ENCODE peak calls at places on chromosomes 2 and 18, in eight cellular contexts. One of them, this sample, is unnamed.

GRCh38 chr2:113133696-113134558 is 6.5 kb downstream of the IL1RN start:
- DNase-seq in GM13977: no peak
- DNase-seq in activated CD4-positive, alpha-beta T cell treated with anti-CD3 and anti-CD28 coated beads, Interleukin-2, amount 50 U/mL, for 24 hours: no peak
- DNase-seq in left lung: no peak
- DNase-seq in T follicular helper cell: no peak
- DNase-seq in activated naive CD8-positive, alpha-beta T cell treated with anti-CD3 and anti-CD28 coated beads for 36 hours: no peak
- DNase-seq in BJ: no peak
- DNase-seq in pancreas: no peak
- DNase-seq in this sample: no peak

GRCh38 chr2:240021488-240022104 is 3.5 kb downstream of the NDUFA10 start:
- DNase-seq in pancreas: no peak
- DNase-seq in activated CD4-positive, alpha-beta T cell treated with anti-CD3 and anti-CD28 coated beads, Interleukin-2, amount 50 U/mL, for 24 hours: peak
- DNase-seq in BJ: no peak
- DNase-seq in left lung: peak
- DNase-seq in GM13977: peak
- DNase-seq in activated naive CD8-positive, alpha-beta T cell treated with anti-CD3 and anti-CD28 coated beads for 36 hours: peak
- DNase-seq in T follicular helper cell: peak
- DNase-seq in this sample: peak

GRCh38 chr18:9016819-9017169 is 85.7 kb upstream of the NDUFV2 start:
- DNase-seq in T follicular helper cell: no peak
- DNase-seq in BJ: no peak
- DNase-seq in GM13977: no peak
- DNase-seq in activated CD4-positive, alpha-beta T cell treated with anti-CD3 and anti-CD28 coated beads, Interleukin-2, amount 50 U/mL, for 24 hours: no peak
- DNase-seq in left lung: no peak
- DNase-seq in pancreas: no peak
- DNase-seq in activated naive CD8-positive, alpha-beta T cell treated with anti-CD3 and anti-CD28 coated beads for 36 hours: no peak
- DNase-seq in this sample: peak

GRCh38 chr2:96099861-96100798 is 16.2 kb downstream of the ADRA2B start:
- DNase-seq in activated CD4-positive, alpha-beta T cell treated with anti-CD3 and anti-CD28 coated beads, Interleukin-2, amount 50 U/mL, for 24 hours: no peak
- DNase-seq in left lung: no peak
- DNase-seq in activated naive CD8-positive, alpha-beta T cell treated with anti-CD3 and anti-CD28 coated beads for 36 hours: no peak
- DNase-seq in GM13977: no peak
- DNase-seq in BJ: no peak
- DNase-seq in T follicular helper cell: no peak
- DNase-seq in pancreas: no peak
- DNase-seq in this sample: peak

GRCh38 chr2:109499549-109499948 is 114.2 kb downstream of the SEPTIN10 start:
- DNase-seq in T follicular helper cell: no peak
- DNase-seq in left lung: no peak
- DNase-seq in activated CD4-positive, alpha-beta T cell treated with anti-CD3 and anti-CD28 coated beads, Interleukin-2, amount 50 U/mL, for 24 hours: no peak
- DNase-seq in pancreas: no peak
- DNase-seq in GM13977: no peak
- DNase-seq in activated naive CD8-positive, alpha-beta T cell treated with anti-CD3 and anti-CD28 coated beads for 36 hours: no peak
- DNase-seq in BJ: no peak
- DNase-seq in this sample: no peak

GRCh38 chr2:99911711-99912110 is 230.7 kb downstream of the AFF3 start:
- DNase-seq in activated naive CD8-positive, alpha-beta T cell treated with anti-CD3 and anti-CD28 coated beads for 36 hours: no peak
- DNase-seq in T follicular helper cell: no peak
- DNase-seq in pancreas: no peak
- DNase-seq in GM13977: no peak
- DNase-seq in left lung: no peak
- DNase-seq in BJ: no peak
- DNase-seq in activated CD4-positive, alpha-beta T cell treated with anti-CD3 and anti-CD28 coated beads, Interleukin-2, amount 50 U/mL, for 24 hours: no peak
- DNase-seq in this sample: no peak

GRCh38 chr2:239953418-239954061 is 71.6 kb downstream of the NDUFA10 start:
- DNase-seq in left lung: no peak
- DNase-seq in GM13977: no peak
- DNase-seq in BJ: no peak
- DNase-seq in activated naive CD8-positive, alpha-beta T cell treated with anti-CD3 and anti-CD28 coated beads for 36 hours: no peak
- DNase-seq in pancreas: peak
- DNase-seq in T follicular helper cell: no peak
- DNase-seq in activated CD4-positive, alpha-beta T cell treated with anti-CD3 and anti-CD28 coated beads, Interleukin-2, amount 50 U/mL, for 24 hours: no peak
- DNase-seq in this sample: no peak

GRCh38 chr18:13381331-13381730 is 162.8 kb downstream of the LDLRAD4 start:
- DNase-seq in activated CD4-positive, alpha-beta T cell treated with anti-CD3 and anti-CD28 coated beads, Interleukin-2, amount 50 U/mL, for 24 hours: no peak
- DNase-seq in left lung: no peak
- DNase-seq in activated naive CD8-positive, alpha-beta T cell treated with anti-CD3 and anti-CD28 coated beads for 36 hours: no peak
- DNase-seq in pancreas: no peak
- DNase-seq in T follicular helper cell: no peak
- DNase-seq in GM13977: no peak
- DNase-seq in BJ: no peak
- DNase-seq in this sample: no peak

GRCh38 chr2:26609133-26609532 is 32.0 kb downstream of the CIB4 start:
- DNase-seq in GM13977: no peak
- DNase-seq in activated CD4-positive, alpha-beta T cell treated with anti-CD3 and anti-CD28 coated beads, Interleukin-2, amount 50 U/mL, for 24 hours: no peak
- DNase-seq in activated naive CD8-positive, alpha-beta T cell treated with anti-CD3 and anti-CD28 coated beads for 36 hours: no peak
- DNase-seq in T follicular helper cell: no peak
- DNase-seq in BJ: no peak
- DNase-seq in left lung: no peak
- DNase-seq in pancreas: no peak
- DNase-seq in this sample: no peak

GRCh38 chr2:71545572-71546274 is 92.4 kb downstream of the DYSF start:
- DNase-seq in T follicular helper cell: peak
- DNase-seq in activated CD4-positive, alpha-beta T cell treated with anti-CD3 and anti-CD28 coated beads, Interleukin-2, amount 50 U/mL, for 24 hours: no peak
- DNase-seq in activated naive CD8-positive, alpha-beta T cell treated with anti-CD3 and anti-CD28 coated beads for 36 hours: peak
- DNase-seq in BJ: no peak
- DNase-seq in GM13977: peak
- DNase-seq in pancreas: peak
- DNase-seq in left lung: no peak
- DNase-seq in this sample: peak

GRCh38 chr2:117983040-117983439 is 30.8 kb downstream of the CCDC93 start:
- DNase-seq in BJ: no peak
- DNase-seq in T follicular helper cell: no peak
- DNase-seq in pancreas: no peak
- DNase-seq in activated naive CD8-positive, alpha-beta T cell treated with anti-CD3 and anti-CD28 coated beads for 36 hours: no peak
- DNase-seq in activated CD4-positive, alpha-beta T cell treated with anti-CD3 and anti-CD28 coated beads, Interleukin-2, amount 50 U/mL, for 24 hours: no peak
- DNase-seq in GM13977: no peak
- DNase-seq in left lung: no peak
- DNase-seq in this sample: no peak

GRCh38 chr2:71555798-71556454 is 102.6 kb downstream of the DYSF start:
- DNase-seq in activated CD4-positive, alpha-beta T cell treated with anti-CD3 and anti-CD28 coated beads, Interleukin-2, amount 50 U/mL, for 24 hours: no peak
- DNase-seq in left lung: no peak
- DNase-seq in activated naive CD8-positive, alpha-beta T cell treated with anti-CD3 and anti-CD28 coated beads for 36 hours: no peak
- DNase-seq in pancreas: no peak
- DNase-seq in BJ: no peak
- DNase-seq in GM13977: no peak
- DNase-seq in T follicular helper cell: no peak
- DNase-seq in this sample: no peak

GRCh38 chr2:47321411-47322031 is 81.4 kb upstream of the MSH2 start:
- DNase-seq in activated CD4-positive, alpha-beta T cell treated with anti-CD3 and anti-CD28 coated beads, Interleukin-2, amount 50 U/mL, for 24 hours: no peak
- DNase-seq in BJ: no peak
- DNase-seq in pancreas: no peak
- DNase-seq in left lung: no peak
- DNase-seq in activated naive CD8-positive, alpha-beta T cell treated with anti-CD3 and anti-CD28 coated beads for 36 hours: no peak
- DNase-seq in T follicular helper cell: no peak
- DNase-seq in GM13977: no peak
- DNase-seq in this sample: no peak

GRCh38 chr18:79506191-79507075 is 110.7 kb downstream of the NFATC1 start:
- DNase-seq in GM13977: no peak
- DNase-seq in activated CD4-positive, alpha-beta T cell treated with anti-CD3 and anti-CD28 coated beads, Interleukin-2, amount 50 U/mL, for 24 hours: no peak
- DNase-seq in pancreas: no peak
- DNase-seq in BJ: no peak
- DNase-seq in activated naive CD8-positive, alpha-beta T cell treated with anti-CD3 and anti-CD28 coated beads for 36 hours: peak
- DNase-seq in T follicular helper cell: no peak
- DNase-seq in left lung: peak
- DNase-seq in this sample: no peak

GRCh38 chr2:240579771-240580614 is 6.5 kb upstream of the CAPN10 start:
- DNase-seq in GM13977: peak
- DNase-seq in pancreas: peak
- DNase-seq in activated CD4-positive, alpha-beta T cell treated with anti-CD3 and anti-CD28 coated beads, Interleukin-2, amount 50 U/mL, for 24 hours: peak
- DNase-seq in left lung: peak
- DNase-seq in BJ: peak
- DNase-seq in T follicular helper cell: peak
- DNase-seq in activated naive CD8-positive, alpha-beta T cell treated with anti-CD3 and anti-CD28 coated beads for 36 hours: peak
- DNase-seq in this sample: no peak

GRCh38 chr2:236117861-236118269 is 50.3 kb downstream of the GBX2 start:
- DNase-seq in BJ: no peak
- DNase-seq in GM13977: no peak
- DNase-seq in activated naive CD8-positive, alpha-beta T cell treated with anti-CD3 and anti-CD28 coated beads for 36 hours: no peak
- DNase-seq in T follicular helper cell: no peak
- DNase-seq in left lung: no peak
- DNase-seq in pancreas: no peak
- DNase-seq in activated CD4-positive, alpha-beta T cell treated with anti-CD3 and anti-CD28 coated beads, Interleukin-2, amount 50 U/mL, for 24 hours: no peak
- DNase-seq in this sample: peak

GRCh38 chr2:18167871-18168270 is 289.4 kb downstream of the KCNS3 start:
- DNase-seq in left lung: peak
- DNase-seq in activated naive CD8-positive, alpha-beta T cell treated with anti-CD3 and anti-CD28 coated beads for 36 hours: no peak
- DNase-seq in BJ: no peak
- DNase-seq in pancreas: no peak
- DNase-seq in activated CD4-positive, alpha-beta T cell treated with anti-CD3 and anti-CD28 coated beads, Interleukin-2, amount 50 U/mL, for 24 hours: no peak
- DNase-seq in T follicular helper cell: no peak
- DNase-seq in GM13977: no peak
- DNase-seq in this sample: no peak

GRCh38 chr2:182615036-182615435 is 101.0 kb upstream of the DNAJC10 start:
- DNase-seq in BJ: no peak
- DNase-seq in GM13977: no peak
- DNase-seq in left lung: no peak
- DNase-seq in pancreas: no peak
- DNase-seq in T follicular helper cell: no peak
- DNase-seq in activated naive CD8-positive, alpha-beta T cell treated with anti-CD3 and anti-CD28 coated beads for 36 hours: no peak
- DNase-seq in activated CD4-positive, alpha-beta T cell treated with anti-CD3 and anti-CD28 coated beads, Interleukin-2, amount 50 U/mL, for 24 hours: no peak
- DNase-seq in this sample: no peak

GRCh38 chr2:19711470-19712372 is 190.1 kb downstream of the TTC32 start:
- DNase-seq in GM13977: no peak
- DNase-seq in activated naive CD8-positive, alpha-beta T cell treated with anti-CD3 and anti-CD28 coated beads for 36 hours: no peak
- DNase-seq in activated CD4-positive, alpha-beta T cell treated with anti-CD3 and anti-CD28 coated beads, Interleukin-2, amount 50 U/mL, for 24 hours: no peak
- DNase-seq in T follicular helper cell: no peak
- DNase-seq in BJ: peak
- DNase-seq in left lung: no peak
- DNase-seq in pancreas: no peak
- DNase-seq in this sample: peak

GRCh38 chr2:180980943-180981898 is 816 bp downstream of the UBE2E3 start:
- DNase-seq in pancreas: no peak
- DNase-seq in BJ: no peak
- DNase-seq in T follicular helper cell: no peak
- DNase-seq in left lung: no peak
- DNase-seq in GM13977: peak
- DNase-seq in activated naive CD8-positive, alpha-beta T cell treated with anti-CD3 and anti-CD28 coated beads for 36 hours: no peak
- DNase-seq in activated CD4-positive, alpha-beta T cell treated with anti-CD3 and anti-CD28 coated beads, Interleukin-2, amount 50 U/mL, for 24 hours: peak
- DNase-seq in this sample: no peak

GRCh38 chr2:240851078-240851861 is 17.4 kb upstream of the AGXT start:
- DNase-seq in GM13977: peak
- DNase-seq in left lung: peak
- DNase-seq in activated naive CD8-positive, alpha-beta T cell treated with anti-CD3 and anti-CD28 coated beads for 36 hours: peak
- DNase-seq in activated CD4-positive, alpha-beta T cell treated with anti-CD3 and anti-CD28 coated beads, Interleukin-2, amount 50 U/mL, for 24 hours: peak
- DNase-seq in T follicular helper cell: peak
- DNase-seq in pancreas: peak
- DNase-seq in BJ: no peak
- DNase-seq in this sample: peak

This sample was measured in HAP-1.